ENCODE peak calls at places on chromosomes 11 and 22, in four cellular contexts. E, G, S and T are unnamed samples.

GRCh38 chr11:2761131-2762030 is 61.6 kb upstream of the KCNQ1OT1 start:
- DNase-seq in E (peak; percentile 43), G (no peak), S (no peak), T (no peak)

GRCh38 chr11:94574193-94574961 is 7.2 kb downstream of the PIWIL4 start:
- DNase-seq in E (no peak), G (no peak), S (no peak), T (no peak)

GRCh38 chr11:17386331-17387084 is 2.0 kb downstream of the KCNJ11 start:
- DNase-seq in E (peak; percentile 61), G (peak; percentile 19), S (peak; percentile 39), T (peak; percentile 70)

GRCh38 chr11:73866586-73866996 is 10.1 kb downstream of the COA4 start:
- DNase-seq in E (no peak), G (no peak), S (no peak), T (no peak)

GRCh38 chr22:17562906-17563870 is at the start of gene SLC25A18:
- DNase-seq in E (peak; percentile 85), G (no peak), S (no peak), T (no peak)

GRCh38 chr22:24875862-24876506 is 70.0 kb downstream of the SGSM1 start:
- DNase-seq in E (no peak), G (no peak), S (peak; percentile 26), T (peak; percentile 26)

GRCh38 chr22:35649636-35650250 is 1.5 kb downstream of the APOL6 start:
- DNase-seq in E (peak; percentile 26), G (no peak), S (no peak), T (no peak)

GRCh38 chr22:22171357-22172218 is 73.0 kb upstream of the VPREB1 start:
- DNase-seq in E (no peak), G (no peak), S (no peak), T (no peak)

GRCh38 chr11:32034149-32034548 is 56.7 kb upstream of the RCN1 start:
- DNase-seq in E (no peak), G (no peak), S (no peak), T (no peak)

GRCh38 chr11:107733518-107733917 is 21.7 kb upstream of the SLN start:
- DNase-seq in E (no peak), G (no peak), S (no peak), T (no peak)

GRCh38 chr11:113698515-113698914 is 7.6 kb downstream of the TMPRSS5 start:
- DNase-seq in E (peak; percentile 86), G (no peak), S (no peak), T (no peak)

GRCh38 chr11:95920460-95921105 is 3.3 kb downstream of the MTMR2 start:
- DNase-seq in E (no peak), G (no peak), S (no peak), T (no peak)

GRCh38 chr11:122342089-122342749 is 226.2 kb upstream of the BLID start:
- DNase-seq in E (no peak), G (no peak), S (no peak), T (no peak)

GRCh38 chr11:12192796-12193514 is 82.6 kb downstream of the MICAL2 start:
- DNase-seq in E (no peak), G (no peak), S (no peak), T (no peak)

GRCh38 chr11:60781286-60782044 is 3.7 kb upstream of the MS4A10 start:
- DNase-seq in E (no peak), G (no peak), S (no peak), T (peak; percentile 39)

GRCh38 chr22:27139935-27140493 is 482.6 kb downstream of the MIAT start:
- DNase-seq in E (no peak), G (no peak), S (no peak), T (no peak)

GRCh38 chr11:117913736-117914397 is 15.3 kb downstream of the TMPRSS13 start:
- DNase-seq in E (peak; percentile 19), G (no peak), S (no peak), T (no peak)

GRCh38 chr11:83206221-83206620 is 12.7 kb downstream of the ANKRD42 start:
- DNase-seq in E (no peak), G (no peak), S (no peak), T (no peak)

GRCh38 chr11:125762445-125762844 is 16.2 kb downstream of the PATE2 start:
- DNase-seq in E (no peak), G (no peak), S (no peak), T (no peak)

GRCh38 chr11:46235777-46236688 is 41.4 kb upstream of the CREB3L1 start:
- DNase-seq in E (no peak), G (no peak), S (no peak), T (no peak)

GRCh38 chr22:37378642-37379058 is 48.6 kb downstream of the ELFN2 start:
- DNase-seq in E (no peak), G (no peak), S (no peak), T (no peak)

GRCh38 chr22:19556963-19557545 is 32.8 kb upstream of the CLDN5 start:
- DNase-seq in E (no peak), G (no peak), S (no peak), T (no peak)

GRCh38 chr22:17699696-17700330 is 61.3 kb downstream of the BCL2L13 start:
- DNase-seq in E (no peak), G (no peak), S (no peak), T (no peak)

GRCh38 chr22:35066768-35067167 is 810 bp downstream of the ISX start:
- DNase-seq in E (no peak), G (no peak), S (no peak), T (no peak)

GRCh38 chr11:74366576-74366975 is 31.7 kb downstream of the PGM2L1 start:
- DNase-seq in E (no peak), G (no peak), S (no peak), T (no peak)